ENCODE peak calls at places on chromosomes 2 and 18, in four cellular contexts. L is astrocyte, R is A549, X is astrocyte of the cerebellum. P is an unnamed sample.
A peak's percentile ranks its signal among the peaks of the same experiment; 100 is the strongest.

GRCh38 chr2:241649414-241649813 is 11.9 kb downstream of the ATG4B start:
- DNase-seq in L (no peak), R (no peak), X (no peak), P (peak; percentile 22)

GRCh38 chr2:211487746-211488145 is 931.3 kb downstream of the CPS1 start:
- DNase-seq in L (no peak), R (no peak), X (no peak), P (no peak)

GRCh38 chr18:31102941-31103340 is 720 bp upstream of the DSC2 start:
- DNase-seq in L (no peak), R (no peak), X (no peak), P (no peak)

GRCh38 chr2:99881901-99882591 is 260.3 kb downstream of the AFF3 start:
- DNase-seq in L (peak; percentile 96), R (peak; percentile 13), X (no peak), P (peak; percentile 71)

GRCh38 chr18:907880-908512 is 3.3 kb downstream of the ADCYAP1 start:
- DNase-seq in L (no peak), R (no peak), X (no peak), P (no peak)

GRCh38 chr2:71156531-71156930 is 26.1 kb downstream of the MPHOSPH10 start:
- DNase-seq in L (no peak), R (no peak), X (no peak), P (peak; percentile 39)

GRCh38 chr2:120528051-120528692 is 182.2 kb downstream of the INHBB start:
- DNase-seq in L (no peak), R (no peak), X (no peak), P (no peak)

GRCh38 chr2:157523270-157524059 is 79.6 kb upstream of the CYTIP start:
- DNase-seq in L (no peak), R (no peak), X (no peak), P (no peak)

GRCh38 chr18:55018602-55019001 is 59.3 kb upstream of the CCDC68 start:
- DNase-seq in L (peak; percentile 69), R (no peak), X (peak; percentile 44), P (peak; percentile 64)

GRCh38 chr2:128319773-128320608 is 1.3 kb upstream of the HS6ST1 start:
- DNase-seq in L (no peak), R (no peak), X (no peak), P (no peak)

GRCh38 chr2:240325654-240326031 is 109.8 kb upstream of the GPC1 start:
- DNase-seq in L (no peak), R (no peak), X (no peak), P (no peak)

GRCh38 chr2:241475267-241475666 is 33.1 kb downstream of the STK25 start:
- DNase-seq in L (no peak), R (no peak), X (no peak), P (no peak)

GRCh38 chr18:23924813-23925212 is 89.7 kb upstream of the TTC39C start:
- DNase-seq in L (peak; percentile 59), R (no peak), X (no peak), P (peak; percentile 80)

GRCh38 chr18:36786686-36787085 is 42.1 kb downstream of the TPGS2 start:
- DNase-seq in L (peak; percentile 81), R (peak; percentile 3), X (peak; percentile 78), P (peak; percentile 90)

GRCh38 chr2:21559354-21559753 is 435.6 kb downstream of the TDRD15 start:
- DNase-seq in L (no peak), R (no peak), X (no peak), P (no peak)

GRCh38 chr2:217723078-217723477 is 279.7 kb downstream of the TNS1 start:
- DNase-seq in L (peak; percentile 85), R (no peak), X (no peak), P (peak; percentile 87)

GRCh38 chr2:11770531-11771188 is 24.2 kb downstream of the LPIN1 start:
- DNase-seq in L (no peak), R (no peak), X (no peak), P (no peak)

GRCh38 chr18:5503740-5504139 is 40.1 kb downstream of the EPB41L3 start:
- DNase-seq in L (no peak), R (no peak), X (no peak), P (peak; percentile 34)

GRCh38 chr2:58796239-58796638 is 555.1 kb upstream of the FANCL start:
- DNase-seq in L (peak; percentile 1), R (no peak), X (peak; percentile 1), P (no peak)

GRCh38 chr2:3641181-3641580 is 16.8 kb upstream of the ALLC start:
- DNase-seq in L (no peak), R (no peak), X (no peak), P (no peak)

GRCh38 chr2:42786561-42787345 is 5.6 kb downstream of the HAAO start:
- DNase-seq in L (no peak), R (no peak), X (no peak), P (no peak)

GRCh38 chr18:54717673-54718435 is 110.4 kb upstream of the RAB27B start:
- DNase-seq in L (peak; percentile 35), R (no peak), X (no peak), P (peak; percentile 18)

GRCh38 chr2:128369126-128369555 is 50.5 kb upstream of the HS6ST1 start:
- DNase-seq in L (no peak), R (no peak), X (peak; percentile 32), P (peak; percentile 42)

GRCh38 chr18:76679259-76679658 is 143.1 kb upstream of the ZNF236 start:
- DNase-seq in L (no peak), R (no peak), X (no peak), P (no peak)

GRCh38 chr2:233535276-233535675 is 31.3 kb downstream of the USP40 start:
- DNase-seq in L (peak; percentile 12), R (no peak), X (no peak), P (peak; percentile 13)

GRCh38 chr18:416928-417327 is 83.6 kb downstream of the COLEC12 start:
- DNase-seq in L (no peak), R (no peak), X (no peak), P (no peak)

GRCh38 chr18:50279752-50280151 is 1.6 kb downstream of the MBD1 start:
- DNase-seq in L (no peak), R (no peak), X (no peak), P (no peak)
- H3K4me3 ChIP-seq in L (peak overlapping the region; percentile 96), R (no peak overlapping the region), X (peak overlapping the region; percentile 81), P (peak overlapping the region; percentile 100)

GRCh38 chr18:2848879-2849254 is 2.1 kb downstream of the EMILIN2 start:
- DNase-seq in L (no peak), R (no peak), X (no peak), P (no peak)

GRCh38 chr18:2847341-2848144 is 737 bp downstream of the EMILIN2 start:
- DNase-seq in L (no peak), R (no peak), X (no peak), P (peak; percentile 51)

GRCh38 chr18:2846638-2847340 is at the start of gene EMILIN2:
- DNase-seq in L (peak; percentile 32), R (no peak), X (no peak), P (peak; percentile 31)

GRCh38 chr18:2846241-2846637 is 567 bp upstream of the EMILIN2 start:
- DNase-seq in L (no peak), R (no peak), X (no peak), P (peak; percentile 11)

GRCh38 chr18:2848145-2848878 is 1.5 kb downstream of the EMILIN2 start:
- DNase-seq in L (no peak), R (no peak), X (no peak), P (peak; percentile 13)
- H3K4me3 ChIP-seq in L (peak overlapping the region; percentile 56), R (peak overlapping the region; percentile 49), X (peak overlapping the region; percentile 53), P (peak overlapping the region; percentile 68)

GRCh38 chr2:26384183-26384582 is 17.5 kb upstream of the DRC1 start:
- DNase-seq in L (no peak), R (no peak), X (no peak), P (no peak)
- H3K4me3 ChIP-seq in L (no peak overlapping the region), R (no peak overlapping the region), X (no peak overlapping the region), P (no peak overlapping the region)

GRCh38 chr2:161426788-161427412 is 10.8 kb downstream of the TBR1 start:
- DNase-seq in L (no peak), R (no peak), X (peak; percentile 37), P (peak; percentile 23)
- H3K4me3 ChIP-seq in L (peak overlapping the region; percentile 48), R (peak overlapping the region; percentile 26), X (peak overlapping the region; percentile 30), P (peak overlapping the region; percentile 32)

DNA sequence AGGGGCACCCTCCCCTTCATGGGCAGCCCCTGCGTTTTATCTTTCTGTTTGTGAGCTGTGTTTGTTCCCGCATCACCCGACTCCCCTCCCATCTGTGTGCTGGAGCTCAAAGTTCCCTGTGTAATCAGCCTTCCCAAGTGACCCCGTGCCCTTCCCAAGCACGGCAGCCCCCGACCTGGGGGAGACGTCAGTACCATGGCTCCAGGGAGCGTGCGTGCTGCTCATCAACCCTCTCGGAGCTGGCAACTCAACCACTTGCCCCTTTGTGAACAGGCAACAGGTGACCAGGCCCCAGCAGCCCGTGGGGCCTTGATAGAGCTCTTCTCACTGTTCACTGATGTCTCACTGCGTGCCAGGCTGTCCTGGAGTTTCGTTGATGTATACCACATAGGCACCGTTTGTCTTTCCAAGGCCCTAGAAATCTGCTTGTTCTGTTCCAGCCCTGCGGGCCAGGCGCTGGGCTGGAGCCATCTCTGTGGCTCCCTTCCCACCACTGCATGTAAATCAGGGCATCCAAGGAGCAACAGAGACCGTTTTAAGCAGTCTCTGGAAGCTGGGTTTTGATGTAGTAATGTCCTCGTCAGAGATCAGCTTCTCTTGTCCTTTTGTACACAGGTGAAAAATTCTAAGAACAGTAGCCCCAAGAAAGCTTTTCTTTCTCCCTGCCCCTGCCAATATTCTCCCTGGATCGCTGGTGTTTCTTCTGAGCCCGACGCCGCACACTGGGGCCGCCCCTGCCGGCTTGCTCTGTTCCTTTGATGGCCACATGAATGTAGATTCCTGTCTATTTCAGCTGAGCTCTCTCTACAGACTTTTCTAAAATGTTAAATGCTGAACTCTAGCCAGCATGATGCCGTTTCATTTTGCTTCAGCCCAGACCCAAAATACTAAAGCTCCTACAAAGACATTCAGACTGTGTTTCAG is 107.0 kb upstream of the PTPRM start:
- DNase-seq in L (no peak), R (no peak), X (no peak), P (peak; percentile 7)
- H3K4me3 ChIP-seq in L (peak overlapping the region; percentile 29), R (no peak overlapping the region), X (no peak overlapping the region), P (peak overlapping the region; percentile 36)

P was measured in AG10803.